ENCODE peak calls at places on chromosomes 12 and 14, in seven cellular contexts. Z, M, U, W, I, F and E are unnamed samples.

GRCh38 chr12:80269953-80270552 is 170.7 kb downstream of the OTOGL start:
- DNase-seq in I (no peak), W (no peak), U (peak; percentile 59), Z (peak; percentile 35), F (peak; percentile 54), M (no peak), E (peak; percentile 60)

GRCh38 chr12:108605000-108605689 is 7.3 kb upstream of the TMEM119 start:
- DNase-seq in M (no peak), U (peak; percentile 68), W (no peak), F (no peak), I (no peak), Z (no peak), E (no peak)

GRCh38 chr14:73752297-73752992 is 38.3 kb upstream of the PNMA1 start:
- DNase-seq in I (no peak), Z (no peak), U (peak; percentile 60), M (peak; percentile 41), F (peak; percentile 72), W (peak; percentile 87), E (peak; percentile 45)

GRCh38 chr14:80762829-80763228 is 178.7 kb downstream of the CEP128 start:
- DNase-seq in F (no peak), U (no peak), W (no peak), Z (no peak), M (no peak), I (no peak), E (peak; percentile 24)

GRCh38 chr12:121981456-121981855 is 40.2 kb upstream of the BCL7A start:
- DNase-seq in Z (no peak), U (no peak), W (no peak), F (no peak), I (no peak), M (no peak), E (no peak)

GRCh38 chr12:20109667-20110066 is 258.7 kb upstream of the PDE3A start:
- DNase-seq in U (no peak), M (no peak), F (no peak), I (no peak), Z (no peak), W (no peak), E (no peak)

GRCh38 chr12:121423682-121424631 is 24.0 kb downstream of the RNF34 start:
- DNase-seq in Z (no peak), M (no peak), I (no peak), U (peak; percentile 31), W (no peak), F (no peak), E (peak; percentile 38)

GRCh38 chr14:78598046-78598652 is 428.0 kb downstream of the NRXN3 start:
- DNase-seq in I (peak; percentile 53), Z (peak; percentile 68), M (peak; percentile 88), F (peak; percentile 84), U (peak; percentile 56), W (peak; percentile 21), E (peak; percentile 26)

GRCh38 chr12:25272937-25273526 is 22.3 kb upstream of the KRAS start:
- DNase-seq in I (no peak), W (no peak), M (no peak), F (no peak), U (no peak), Z (no peak), E (no peak)

GRCh38 chr12:123958462-123958861 is 14.2 kb downstream of the CCDC92 start:
- DNase-seq in F (no peak), M (no peak), I (no peak), Z (no peak), U (peak; percentile 66), W (no peak), E (no peak)

GRCh38 chr14:105859717-105860614 is 333.6 kb downstream of the TMEM121 start:
- DNase-seq in W (no peak), F (no peak), Z (no peak), I (no peak), U (no peak), M (no peak), E (no peak)

GRCh38 chr12:105927553-105927952 is 211.2 kb downstream of the NUAK1 start:
- DNase-seq in M (no peak), W (no peak), U (no peak), F (no peak), Z (no peak), I (no peak), E (no peak)

GRCh38 chr14:68141531-68142088 is 322.0 kb downstream of the RAD51B start:
- DNase-seq in Z (no peak), I (no peak), F (peak; percentile 63), U (peak; percentile 46), M (no peak), W (no peak), E (peak; percentile 68)

GRCh38 chr12:124774054-124774461 is 89.6 kb downstream of the SCARB1 start:
- DNase-seq in W (peak; percentile 56), U (peak; percentile 36), I (no peak), F (no peak), M (no peak), Z (no peak), E (no peak)

GRCh38 chr14:60183138-60183537 is 17.9 kb upstream of the DHRS7 start:
- DNase-seq in M (no peak), Z (no peak), I (no peak), W (no peak), U (no peak), F (no peak), E (no peak)

GRCh38 chr12:40152783-40153383 is 47.0 kb upstream of the SLC2A13 start:
- DNase-seq in U (peak; percentile 45), I (no peak), M (no peak), F (peak; percentile 40), W (peak; percentile 25), Z (peak; percentile 32), E (peak; percentile 32)

GRCh38 chr12:77372026-77372425 is 306.7 kb upstream of the E2F7 start:
- DNase-seq in Z (no peak), U (no peak), W (no peak), F (no peak), I (no peak), M (no peak), E (no peak)

GRCh38 chr12:70278945-70279344 is 35.7 kb downstream of the CNOT2 start:
- DNase-seq in U (no peak), W (no peak), M (no peak), Z (no peak), F (no peak), I (no peak), E (no peak)

GRCh38 chr12:67512061-67512460 is 136.5 kb upstream of the DYRK2 start:
- DNase-seq in I (no peak), U (no peak), W (no peak), F (no peak), Z (no peak), M (no peak), E (no peak)

GRCh38 chr14:77316872-77317271 is 3.8 kb downstream of the POMT2 start:
- DNase-seq in F (no peak), W (peak; percentile 30), I (no peak), U (no peak), M (no peak), Z (no peak), E (no peak)

GRCh38 chr12:18361431-18361830 is 100.1 kb downstream of the PIK3C2G start:
- DNase-seq in W (no peak), I (no peak), M (no peak), F (no peak), U (no peak), Z (no peak), E (no peak)

GRCh38 chr12:116159175-116159574 is 118.3 kb downstream of the MED13L start:
- DNase-seq in U (peak; percentile 75), Z (no peak), I (no peak), F (no peak), M (no peak), W (no peak), E (peak; percentile 77)

GRCh38 chr14:75477881-75478280 is 44.4 kb upstream of the BATF start:
- DNase-seq in I (no peak), W (no peak), Z (no peak), U (no peak), M (no peak), F (no peak), E (no peak)

GRCh38 chr12:59834659-59835474 is 239.0 kb downstream of the SLC16A7 start:
- DNase-seq in W (no peak), M (no peak), F (peak; percentile 37), U (peak; percentile 42), I (no peak), Z (no peak), E (peak; percentile 47)

GRCh38 chr12:130868412-130868811 is 3.5 kb upstream of the RAN start:
- DNase-seq in W (no peak), M (no peak), I (no peak), U (no peak), Z (no peak), F (no peak), E (no peak)
- H2BK5ac ChIP-seq in W (no peak overlapping the region), M (no peak overlapping the region), I (no peak overlapping the region), U (no peak overlapping the region), Z (no peak overlapping the region), F (no peak overlapping the region), E (no peak overlapping the region)

GRCh38 chr12:129531004-129531403 is 372.8 kb downstream of the TMEM132D start:
- DNase-seq in I (peak; percentile 50), Z (no peak), F (peak; percentile 85), M (peak; percentile 72), U (no peak), W (peak; percentile 18), E (no peak)
- H2BK5ac ChIP-seq in I (no peak overlapping the region), Z (no peak overlapping the region), F (no peak overlapping the region), M (no peak overlapping the region), U (no peak overlapping the region), W (no peak overlapping the region), E (no peak overlapping the region)

GRCh38 chr14:44211718-44212117 is 295.4 kb downstream of the FSCB start:
- DNase-seq in Z (no peak), I (no peak), M (no peak), W (no peak), F (no peak), U (no peak), E (no peak)

DNA sequence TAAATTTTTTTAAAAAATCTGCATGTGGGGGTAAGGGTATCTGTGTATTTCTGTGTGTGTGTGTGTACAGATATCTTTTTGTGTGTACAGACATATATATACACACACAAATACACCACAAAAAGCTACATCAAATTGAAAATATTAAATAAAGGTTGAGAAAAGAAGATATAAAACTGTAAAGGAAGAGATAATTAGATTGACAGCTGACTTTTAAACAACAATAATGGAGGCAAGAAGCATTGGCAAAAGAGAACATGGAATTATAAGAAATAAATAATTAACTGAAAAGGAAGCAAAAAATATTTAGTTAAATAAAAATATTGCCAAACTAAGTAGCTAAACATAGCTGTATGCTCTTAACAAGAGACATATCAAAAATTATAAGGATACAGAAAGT is 291.4 kb downstream of the FSCB start:
- DNase-seq in Z (no peak), F (no peak), M (no peak), W (no peak), I (no peak), U (no peak), E (no peak)
- H2BK5ac ChIP-seq in Z (no peak overlapping the region), F (no peak overlapping the region), M (no peak overlapping the region), W (no peak overlapping the region), I (no peak overlapping the region), U (no peak overlapping the region), E (no peak overlapping the region)

GRCh38 chr12:4789776-4790175 is 69.6 kb downstream of the GALNT8 start:
- DNase-seq in M (peak; percentile 14), I (no peak), W (peak; percentile 82), F (no peak), U (no peak), Z (no peak), E (no peak)

GRCh38 chr12:4797096-4797495 is 76.9 kb downstream of the GALNT8 start:
- DNase-seq in Z (no peak), M (no peak), U (no peak), I (no peak), F (peak; percentile 62), W (no peak), E (no peak)

GRCh38 chr12:4791497-4791896 is 71.3 kb downstream of the GALNT8 start:
- DNase-seq in U (no peak), M (no peak), F (no peak), W (no peak), Z (no peak), I (no peak), E (no peak)

GRCh38 chr12:4796218-4796617 is 76.0 kb downstream of the GALNT8 start:
- DNase-seq in Z (no peak), W (no peak), I (no peak), U (no peak), F (no peak), M (no peak), E (no peak)

GRCh38 chr12:4794503-4794902 is 74.3 kb downstream of the GALNT8 start:
- DNase-seq in U (no peak), W (no peak), I (no peak), M (no peak), Z (no peak), F (no peak), E (no peak)
- H2BK5ac ChIP-seq in U (no peak overlapping the region), W (no peak overlapping the region), I (no peak overlapping the region), M (no peak overlapping the region), Z (no peak overlapping the region), F (no peak overlapping the region), E (no peak overlapping the region)